ENCODE peak calls at places on chromosomes 3 and 15, in seven cellular contexts. One of them, this sample, is unnamed.

GRCh38 chr3:156787926-156788663 is 38.1 kb upstream of the LEKR1 start:
- DNase-seq in CD8-positive, alpha-beta T cell: no peak
- DNase-seq in stimulated activated CD4-positive, alpha-beta T cell treated with anti-CD3 and anti-CD28 coated beads, Interleukin-4, amount 100 ng/mL, for 1 hour: no peak
- DNase-seq in RWPE1: peak
- DNase-seq in NCI-H2171: no peak
- DNase-seq in NCI-H2029 treated with DMSO at 0.1 percent for 48 hours: no peak
- DNase-seq in Panc1: peak
- DNase-seq in this sample: peak

GRCh38 chr15:34719883-34720148 is 35.0 kb downstream of the GJD2 start:
- DNase-seq in CD8-positive, alpha-beta T cell: no peak
- DNase-seq in stimulated activated CD4-positive, alpha-beta T cell treated with anti-CD3 and anti-CD28 coated beads, Interleukin-4, amount 100 ng/mL, for 1 hour: no peak
- DNase-seq in RWPE1: no peak
- DNase-seq in NCI-H2171: no peak
- DNase-seq in NCI-H2029 treated with DMSO at 0.1 percent for 48 hours: no peak
- DNase-seq in Panc1: no peak
- DNase-seq in this sample: no peak

GRCh38 chr3:43620953-43621405 is 832 bp downstream of the ANO10 start:
- DNase-seq in CD8-positive, alpha-beta T cell: no peak
- DNase-seq in stimulated activated CD4-positive, alpha-beta T cell treated with anti-CD3 and anti-CD28 coated beads, Interleukin-4, amount 100 ng/mL, for 1 hour: no peak
- DNase-seq in RWPE1: peak
- DNase-seq in NCI-H2171: no peak
- DNase-seq in NCI-H2029 treated with DMSO at 0.1 percent for 48 hours: no peak
- DNase-seq in Panc1: no peak
- DNase-seq in this sample: no peak

GRCh38 chr15:68997050-68997449 is 17.4 kb upstream of the NOX5 start:
- DNase-seq in CD8-positive, alpha-beta T cell: no peak
- DNase-seq in stimulated activated CD4-positive, alpha-beta T cell treated with anti-CD3 and anti-CD28 coated beads, Interleukin-4, amount 100 ng/mL, for 1 hour: no peak
- DNase-seq in RWPE1: no peak
- DNase-seq in NCI-H2171: no peak
- DNase-seq in NCI-H2029 treated with DMSO at 0.1 percent for 48 hours: no peak
- DNase-seq in Panc1: no peak
- DNase-seq in this sample: no peak

GRCh38 chr3:115648559-115648958 is 25.2 kb downstream of the GAP43 start:
- DNase-seq in CD8-positive, alpha-beta T cell: no peak
- DNase-seq in stimulated activated CD4-positive, alpha-beta T cell treated with anti-CD3 and anti-CD28 coated beads, Interleukin-4, amount 100 ng/mL, for 1 hour: no peak
- DNase-seq in RWPE1: no peak
- DNase-seq in NCI-H2171: no peak
- DNase-seq in NCI-H2029 treated with DMSO at 0.1 percent for 48 hours: no peak
- DNase-seq in Panc1: no peak
- DNase-seq in this sample: no peak

GRCh38 chr3:138542977-138543376 is 51.1 kb downstream of the CEP70 start:
- DNase-seq in CD8-positive, alpha-beta T cell: no peak
- DNase-seq in stimulated activated CD4-positive, alpha-beta T cell treated with anti-CD3 and anti-CD28 coated beads, Interleukin-4, amount 100 ng/mL, for 1 hour: no peak
- DNase-seq in RWPE1: no peak
- DNase-seq in NCI-H2171: no peak
- DNase-seq in NCI-H2029 treated with DMSO at 0.1 percent for 48 hours: no peak
- DNase-seq in Panc1: no peak
- DNase-seq in this sample: no peak

GRCh38 chr3:6994081-6994668 is 133.3 kb downstream of the GRM7 start:
- DNase-seq in CD8-positive, alpha-beta T cell: no peak
- DNase-seq in stimulated activated CD4-positive, alpha-beta T cell treated with anti-CD3 and anti-CD28 coated beads, Interleukin-4, amount 100 ng/mL, for 1 hour: no peak
- DNase-seq in RWPE1: no peak
- DNase-seq in NCI-H2171: no peak
- DNase-seq in NCI-H2029 treated with DMSO at 0.1 percent for 48 hours: no peak
- DNase-seq in Panc1: no peak
- DNase-seq in this sample: no peak

GRCh38 chr3:51501833-51502561 is 2.2 kb upstream of the DCAF1 start:
- DNase-seq in CD8-positive, alpha-beta T cell: peak
- DNase-seq in stimulated activated CD4-positive, alpha-beta T cell treated with anti-CD3 and anti-CD28 coated beads, Interleukin-4, amount 100 ng/mL, for 1 hour: peak
- DNase-seq in RWPE1: peak
- DNase-seq in NCI-H2171: peak
- DNase-seq in NCI-H2029 treated with DMSO at 0.1 percent for 48 hours: no peak
- DNase-seq in Panc1: peak
- DNase-seq in this sample: no peak

GRCh38 chr3:138081371-138082084 is 33.9 kb downstream of the DZIP1L start:
- DNase-seq in CD8-positive, alpha-beta T cell: no peak
- DNase-seq in stimulated activated CD4-positive, alpha-beta T cell treated with anti-CD3 and anti-CD28 coated beads, Interleukin-4, amount 100 ng/mL, for 1 hour: no peak
- DNase-seq in RWPE1: peak
- DNase-seq in NCI-H2171: no peak
- DNase-seq in NCI-H2029 treated with DMSO at 0.1 percent for 48 hours: no peak
- DNase-seq in Panc1: no peak
- DNase-seq in this sample: no peak

GRCh38 chr3:190486201-190486865 is 27.6 kb upstream of the IL1RAP start:
- DNase-seq in CD8-positive, alpha-beta T cell: no peak
- DNase-seq in stimulated activated CD4-positive, alpha-beta T cell treated with anti-CD3 and anti-CD28 coated beads, Interleukin-4, amount 100 ng/mL, for 1 hour: no peak
- DNase-seq in RWPE1: peak
- DNase-seq in NCI-H2171: no peak
- DNase-seq in NCI-H2029 treated with DMSO at 0.1 percent for 48 hours: no peak
- DNase-seq in Panc1: no peak
- DNase-seq in this sample: no peak

GRCh38 chr3:182182531-182182968 is 470.8 kb downstream of the SOX2 start:
- DNase-seq in CD8-positive, alpha-beta T cell: no peak
- DNase-seq in stimulated activated CD4-positive, alpha-beta T cell treated with anti-CD3 and anti-CD28 coated beads, Interleukin-4, amount 100 ng/mL, for 1 hour: no peak
- DNase-seq in RWPE1: peak
- DNase-seq in NCI-H2171: peak
- DNase-seq in NCI-H2029 treated with DMSO at 0.1 percent for 48 hours: peak
- DNase-seq in Panc1: no peak
- DNase-seq in this sample: no peak

GRCh38 chr15:57591822-57592367 is at the start of gene MYZAP:
- DNase-seq in CD8-positive, alpha-beta T cell: no peak
- DNase-seq in stimulated activated CD4-positive, alpha-beta T cell treated with anti-CD3 and anti-CD28 coated beads, Interleukin-4, amount 100 ng/mL, for 1 hour: peak
- DNase-seq in RWPE1: peak
- DNase-seq in NCI-H2171: peak
- DNase-seq in NCI-H2029 treated with DMSO at 0.1 percent for 48 hours: no peak
- DNase-seq in Panc1: no peak
- DNase-seq in this sample: no peak

GRCh38 chr3:159263750-159264561 is 462.1 kb downstream of the MFSD1 start:
- DNase-seq in CD8-positive, alpha-beta T cell: no peak
- DNase-seq in stimulated activated CD4-positive, alpha-beta T cell treated with anti-CD3 and anti-CD28 coated beads, Interleukin-4, amount 100 ng/mL, for 1 hour: no peak
- DNase-seq in RWPE1: peak
- DNase-seq in NCI-H2171: peak
- DNase-seq in NCI-H2029 treated with DMSO at 0.1 percent for 48 hours: no peak
- DNase-seq in Panc1: no peak
- DNase-seq in this sample: no peak

GRCh38 chr3:5022966-5023776 is 43.9 kb downstream of the BHLHE40 start:
- DNase-seq in CD8-positive, alpha-beta T cell: no peak
- DNase-seq in stimulated activated CD4-positive, alpha-beta T cell treated with anti-CD3 and anti-CD28 coated beads, Interleukin-4, amount 100 ng/mL, for 1 hour: no peak
- DNase-seq in RWPE1: peak
- DNase-seq in NCI-H2171: peak
- DNase-seq in NCI-H2029 treated with DMSO at 0.1 percent for 48 hours: no peak
- DNase-seq in Panc1: peak
- DNase-seq in this sample: peak

GRCh38 chr15:98063311-98063710 is 102.8 kb downstream of the ARRDC4 start:
- DNase-seq in CD8-positive, alpha-beta T cell: no peak
- DNase-seq in stimulated activated CD4-positive, alpha-beta T cell treated with anti-CD3 and anti-CD28 coated beads, Interleukin-4, amount 100 ng/mL, for 1 hour: no peak
- DNase-seq in RWPE1: no peak
- DNase-seq in NCI-H2171: no peak
- DNase-seq in NCI-H2029 treated with DMSO at 0.1 percent for 48 hours: no peak
- DNase-seq in Panc1: no peak
- DNase-seq in this sample: peak

GRCh38 chr15:90711418-90711824 is 5.7 kb upstream of the BLM start:
- DNase-seq in CD8-positive, alpha-beta T cell: no peak
- DNase-seq in stimulated activated CD4-positive, alpha-beta T cell treated with anti-CD3 and anti-CD28 coated beads, Interleukin-4, amount 100 ng/mL, for 1 hour: no peak
- DNase-seq in RWPE1: no peak
- DNase-seq in NCI-H2171: no peak
- DNase-seq in NCI-H2029 treated with DMSO at 0.1 percent for 48 hours: no peak
- DNase-seq in Panc1: no peak
- DNase-seq in this sample: no peak

GRCh38 chr3:140552403-140552802 is 125.5 kb upstream of the TRIM42 start:
- DNase-seq in CD8-positive, alpha-beta T cell: no peak
- DNase-seq in stimulated activated CD4-positive, alpha-beta T cell treated with anti-CD3 and anti-CD28 coated beads, Interleukin-4, amount 100 ng/mL, for 1 hour: no peak
- DNase-seq in RWPE1: peak
- DNase-seq in NCI-H2171: no peak
- DNase-seq in NCI-H2029 treated with DMSO at 0.1 percent for 48 hours: no peak
- DNase-seq in Panc1: no peak
- DNase-seq in this sample: no peak

GRCh38 chr3:182644800-182645433 is 148.4 kb upstream of the ATP11B start:
- DNase-seq in CD8-positive, alpha-beta T cell: no peak
- DNase-seq in stimulated activated CD4-positive, alpha-beta T cell treated with anti-CD3 and anti-CD28 coated beads, Interleukin-4, amount 100 ng/mL, for 1 hour: no peak
- DNase-seq in RWPE1: peak
- DNase-seq in NCI-H2171: no peak
- DNase-seq in NCI-H2029 treated with DMSO at 0.1 percent for 48 hours: no peak
- DNase-seq in Panc1: no peak
- DNase-seq in this sample: no peak

GRCh38 chr3:11832964-11833621 is 13.6 kb downstream of the TAMM41 start:
- DNase-seq in CD8-positive, alpha-beta T cell: no peak
- DNase-seq in stimulated activated CD4-positive, alpha-beta T cell treated with anti-CD3 and anti-CD28 coated beads, Interleukin-4, amount 100 ng/mL, for 1 hour: no peak
- DNase-seq in RWPE1: no peak
- DNase-seq in NCI-H2171: no peak
- DNase-seq in NCI-H2029 treated with DMSO at 0.1 percent for 48 hours: no peak
- DNase-seq in Panc1: no peak
- DNase-seq in this sample: no peak

GRCh38 chr3:71512000-71512399 is 71.5 kb downstream of the FOXP1 start:
- DNase-seq in CD8-positive, alpha-beta T cell: no peak
- DNase-seq in stimulated activated CD4-positive, alpha-beta T cell treated with anti-CD3 and anti-CD28 coated beads, Interleukin-4, amount 100 ng/mL, for 1 hour: no peak
- DNase-seq in RWPE1: no peak
- DNase-seq in NCI-H2171: no peak
- DNase-seq in NCI-H2029 treated with DMSO at 0.1 percent for 48 hours: no peak
- DNase-seq in Panc1: no peak
- DNase-seq in this sample: no peak

GRCh38 chr15:69955240-69955894 is 142.3 kb downstream of the TLE3 start:
- DNase-seq in CD8-positive, alpha-beta T cell: no peak
- DNase-seq in stimulated activated CD4-positive, alpha-beta T cell treated with anti-CD3 and anti-CD28 coated beads, Interleukin-4, amount 100 ng/mL, for 1 hour: no peak
- DNase-seq in RWPE1: no peak
- DNase-seq in NCI-H2171: no peak
- DNase-seq in NCI-H2029 treated with DMSO at 0.1 percent for 48 hours: no peak
- DNase-seq in Panc1: no peak
- DNase-seq in this sample: no peak

GRCh38 chr15:91769919-91770318 is 83.6 kb upstream of the SLCO3A1 start:
- DNase-seq in CD8-positive, alpha-beta T cell: no peak
- DNase-seq in stimulated activated CD4-positive, alpha-beta T cell treated with anti-CD3 and anti-CD28 coated beads, Interleukin-4, amount 100 ng/mL, for 1 hour: no peak
- DNase-seq in RWPE1: no peak
- DNase-seq in NCI-H2171: no peak
- DNase-seq in NCI-H2029 treated with DMSO at 0.1 percent for 48 hours: no peak
- DNase-seq in Panc1: no peak
- DNase-seq in this sample: no peak

GRCh38 chr3:43526956-43527355 is 94.9 kb downstream of the ANO10 start:
- DNase-seq in CD8-positive, alpha-beta T cell: no peak
- DNase-seq in stimulated activated CD4-positive, alpha-beta T cell treated with anti-CD3 and anti-CD28 coated beads, Interleukin-4, amount 100 ng/mL, for 1 hour: no peak
- DNase-seq in RWPE1: no peak
- DNase-seq in NCI-H2171: no peak
- DNase-seq in NCI-H2029 treated with DMSO at 0.1 percent for 48 hours: no peak
- DNase-seq in Panc1: no peak
- DNase-seq in this sample: no peak

GRCh38 chr15:89068325-89068784 is 19.9 kb upstream of the ABHD2 start:
- DNase-seq in CD8-positive, alpha-beta T cell: no peak
- DNase-seq in stimulated activated CD4-positive, alpha-beta T cell treated with anti-CD3 and anti-CD28 coated beads, Interleukin-4, amount 100 ng/mL, for 1 hour: peak
- DNase-seq in RWPE1: peak
- DNase-seq in NCI-H2171: no peak
- DNase-seq in NCI-H2029 treated with DMSO at 0.1 percent for 48 hours: no peak
- DNase-seq in Panc1: no peak
- DNase-seq in this sample: peak

GRCh38 chr3:124221286-124221821 is 229.4 kb upstream of the ROPN1 start:
- DNase-seq in CD8-positive, alpha-beta T cell: no peak
- DNase-seq in stimulated activated CD4-positive, alpha-beta T cell treated with anti-CD3 and anti-CD28 coated beads, Interleukin-4, amount 100 ng/mL, for 1 hour: no peak
- DNase-seq in RWPE1: no peak
- DNase-seq in NCI-H2171: no peak
- DNase-seq in NCI-H2029 treated with DMSO at 0.1 percent for 48 hours: peak
- DNase-seq in Panc1: no peak
- DNase-seq in this sample: no peak

GRCh38 chr3:4994823-4995499 is 15.7 kb downstream of the BHLHE40 start:
- DNase-seq in CD8-positive, alpha-beta T cell: no peak
- DNase-seq in stimulated activated CD4-positive, alpha-beta T cell treated with anti-CD3 and anti-CD28 coated beads, Interleukin-4, amount 100 ng/mL, for 1 hour: no peak
- DNase-seq in RWPE1: peak
- DNase-seq in NCI-H2171: no peak
- DNase-seq in NCI-H2029 treated with DMSO at 0.1 percent for 48 hours: no peak
- DNase-seq in Panc1: no peak
- DNase-seq in this sample: peak

This sample was measured in GM04503.